ENCODE peak calls at places on chromosomes 11 and 22, in seven cellular contexts. One of them, this sample, is unnamed.
A peak's percentile ranks its signal among the peaks of the same experiment; 100 is the strongest.

GRCh38 chr11:12724301-12725046 is 50.3 kb downstream of the TEAD1 start:
- DNase-seq in NCI-H748 treated with DMSO at 0.1 percent for 48 hours: peak; percentile 96
- DNase-seq in prostate gland: peak; percentile 87
- DNase-seq in T-helper 1 cell: no peak
- DNase-seq in epithelial cell of esophagus: peak; percentile 96
- DNase-seq in testis: peak; percentile 81
- DNase-seq in RPMI7951: peak; percentile 92
- DNase-seq in this sample: peak; percentile 72

GRCh38 chr22:18077087-18077638 is 627 bp upstream of the PEX26 start:
- DNase-seq in NCI-H748 treated with DMSO at 0.1 percent for 48 hours: no peak
- DNase-seq in prostate gland: no peak
- DNase-seq in T-helper 1 cell: no peak
- DNase-seq in epithelial cell of esophagus: no peak
- DNase-seq in testis: no peak
- DNase-seq in RPMI7951: no peak
- DNase-seq in this sample: no peak

GRCh38 chr22:37566329-37566837 is 6.1 kb downstream of the CDC42EP1 start:
- DNase-seq in NCI-H748 treated with DMSO at 0.1 percent for 48 hours: no peak
- DNase-seq in prostate gland: no peak
- DNase-seq in T-helper 1 cell: no peak
- DNase-seq in epithelial cell of esophagus: no peak
- DNase-seq in testis: no peak
- DNase-seq in RPMI7951: no peak
- DNase-seq in this sample: no peak

GRCh38 chr22:43390166-43390565 is 21.6 kb upstream of the MPPED1 start:
- DNase-seq in NCI-H748 treated with DMSO at 0.1 percent for 48 hours: no peak
- DNase-seq in prostate gland: no peak
- DNase-seq in T-helper 1 cell: no peak
- DNase-seq in epithelial cell of esophagus: no peak
- DNase-seq in testis: no peak
- DNase-seq in RPMI7951: no peak
- DNase-seq in this sample: no peak

GRCh38 chr11:9619004-9619403 is 44.9 kb upstream of the SWAP70 start:
- DNase-seq in NCI-H748 treated with DMSO at 0.1 percent for 48 hours: no peak
- DNase-seq in prostate gland: no peak
- DNase-seq in T-helper 1 cell: no peak
- DNase-seq in epithelial cell of esophagus: no peak
- DNase-seq in testis: no peak
- DNase-seq in RPMI7951: no peak
- DNase-seq in this sample: no peak

GRCh38 chr11:15842345-15842744 is 514.0 kb downstream of the SOX6 start:
- DNase-seq in NCI-H748 treated with DMSO at 0.1 percent for 48 hours: no peak
- DNase-seq in prostate gland: no peak
- DNase-seq in T-helper 1 cell: no peak
- DNase-seq in epithelial cell of esophagus: no peak
- DNase-seq in testis: no peak
- DNase-seq in RPMI7951: no peak
- DNase-seq in this sample: no peak

GRCh38 chr11:44575288-44575672 is 9.8 kb downstream of the CD82 start:
- DNase-seq in NCI-H748 treated with DMSO at 0.1 percent for 48 hours: no peak
- DNase-seq in prostate gland: no peak
- DNase-seq in T-helper 1 cell: no peak
- DNase-seq in epithelial cell of esophagus: peak; percentile 83
- DNase-seq in testis: no peak
- DNase-seq in RPMI7951: peak; percentile 64
- DNase-seq in this sample: no peak

GRCh38 chr11:81967242-81967641 is 766.4 kb downstream of the FAM181B start:
- DNase-seq in NCI-H748 treated with DMSO at 0.1 percent for 48 hours: no peak
- DNase-seq in prostate gland: no peak
- DNase-seq in T-helper 1 cell: no peak
- DNase-seq in epithelial cell of esophagus: no peak
- DNase-seq in testis: no peak
- DNase-seq in RPMI7951: no peak
- DNase-seq in this sample: no peak

GRCh38 chr11:1163321-1163910 is 5.7 kb downstream of the MUC5AC start:
- DNase-seq in NCI-H748 treated with DMSO at 0.1 percent for 48 hours: no peak
- DNase-seq in prostate gland: no peak
- DNase-seq in T-helper 1 cell: no peak
- DNase-seq in epithelial cell of esophagus: no peak
- DNase-seq in testis: no peak
- DNase-seq in RPMI7951: no peak
- DNase-seq in this sample: no peak

GRCh38 chr22:48605856-48606255 is 1221.8 kb downstream of the BRD1 start:
- DNase-seq in NCI-H748 treated with DMSO at 0.1 percent for 48 hours: no peak
- DNase-seq in prostate gland: no peak
- DNase-seq in T-helper 1 cell: no peak
- DNase-seq in epithelial cell of esophagus: no peak
- DNase-seq in testis: no peak
- DNase-seq in RPMI7951: no peak
- DNase-seq in this sample: no peak